ENCODE peak calls at places on chromosome 6, in four cellular contexts. One of them, this sample, is unnamed. For H3K9me3, the result is how much of the 10 kb centered on the place peaks cover.

GRCh38 chr6:136427378-136427717 is 122.9 kb downstream of the MAP7 start:
- DNase-seq in cardiac muscle cell: no peak
- DNase-seq in ovary: no peak
- DNase-seq in fibroblast of lung: no peak
- DNase-seq in this sample: no peak

GRCh38 chr6:135291288-135292116 is 110.4 kb downstream of the MYB start:
- DNase-seq in cardiac muscle cell: no peak
- DNase-seq in ovary: no peak
- DNase-seq in fibroblast of lung: no peak
- DNase-seq in this sample: no peak

GRCh38 chr6:141140905-141141304 is 991.8 kb upstream of the GJE1 start:
- DNase-seq in cardiac muscle cell: no peak
- DNase-seq in ovary: no peak
- DNase-seq in fibroblast of lung: no peak
- DNase-seq in this sample: no peak

GRCh38 chr6:37897321-37897720 is 77.8 kb downstream of the ZFAND3 start:
- DNase-seq in cardiac muscle cell: no peak
- DNase-seq in ovary: no peak
- DNase-seq in fibroblast of lung: peak
- DNase-seq in this sample: no peak

GRCh38 chr6:166592818-166593217 is 6.3 kb upstream of the RAMACL start:
- DNase-seq in cardiac muscle cell: no peak
- DNase-seq in ovary: no peak
- DNase-seq in fibroblast of lung: peak
- DNase-seq in this sample: no peak

GRCh38 chr6:16126056-16126455 is 2.8 kb upstream of the MYLIP start:
- DNase-seq in cardiac muscle cell: no peak
- DNase-seq in ovary: no peak
- DNase-seq in fibroblast of lung: no peak
- DNase-seq in this sample: no peak

GRCh38 chr6:53033764-53034163 is 31.4 kb upstream of the FBXO9 start:
- DNase-seq in cardiac muscle cell: no peak
- DNase-seq in ovary: no peak
- DNase-seq in fibroblast of lung: peak
- DNase-seq in this sample: no peak

GRCh38 chr6:40894962-40895799 is 143.8 kb downstream of the UNC5CL start:
- DNase-seq in cardiac muscle cell: peak
- DNase-seq in ovary: peak
- DNase-seq in fibroblast of lung: peak
- DNase-seq in this sample: peak

GRCh38 chr6:79810153-79810806 is 137.1 kb downstream of the ELOVL4 start:
- DNase-seq in cardiac muscle cell: peak
- DNase-seq in ovary: no peak
- DNase-seq in fibroblast of lung: no peak
- DNase-seq in this sample: no peak

GRCh38 chr6:30626484-30627366 is at the start of gene ATAT1:
- DNase-seq in cardiac muscle cell: peak
- DNase-seq in ovary: peak
- DNase-seq in fibroblast of lung: peak
- DNase-seq in this sample: peak

GRCh38 chr6:155327326-155328073 is 13.2 kb upstream of the TFB1M start:
- DNase-seq in cardiac muscle cell: peak
- DNase-seq in ovary: peak
- DNase-seq in fibroblast of lung: peak
- DNase-seq in this sample: peak

GRCh38 chr6:100300221-100300736 is 164.4 kb downstream of the SIM1 start:
- DNase-seq in cardiac muscle cell: no peak
- DNase-seq in ovary: no peak
- DNase-seq in fibroblast of lung: peak
- DNase-seq in this sample: no peak

GRCh38 chr6:137033828-137034227 is 10.9 kb downstream of the IL20RA start:
- DNase-seq in cardiac muscle cell: no peak
- DNase-seq in ovary: no peak
- DNase-seq in fibroblast of lung: no peak
- DNase-seq in this sample: no peak

GRCh38 chr6:52512199-52512598 is 64.7 kb downstream of the TRAM2 start:
- DNase-seq in cardiac muscle cell: no peak
- DNase-seq in ovary: peak
- DNase-seq in fibroblast of lung: peak
- DNase-seq in this sample: peak

GRCh38 chr6:137224890-137225198 is 5.7 kb upstream of the IFNGR1 start:
- DNase-seq in cardiac muscle cell: no peak
- DNase-seq in ovary: no peak
- DNase-seq in fibroblast of lung: no peak
- DNase-seq in this sample: no peak

GRCh38 chr6:154370545-154370944 is 13.9 kb upstream of the IPCEF1 start:
- DNase-seq in cardiac muscle cell: peak
- DNase-seq in ovary: no peak
- DNase-seq in fibroblast of lung: peak
- DNase-seq in this sample: peak

GRCh38 chr6:3447005-3447404 is 9.8 kb downstream of the SLC22A23 start:
- DNase-seq in cardiac muscle cell: no peak
- DNase-seq in ovary: no peak
- DNase-seq in fibroblast of lung: no peak
- DNase-seq in this sample: no peak

GRCh38 chr6:14254505-14254904 is 136.9 kb downstream of the CD83 start:
- DNase-seq in cardiac muscle cell: no peak
- DNase-seq in ovary: no peak
- DNase-seq in fibroblast of lung: no peak
- DNase-seq in this sample: no peak

GRCh38 chr6:139235666-139236065 is 56.1 kb downstream of the TXLNB start:
- DNase-seq in cardiac muscle cell: no peak
- DNase-seq in ovary: no peak
- DNase-seq in fibroblast of lung: no peak
- DNase-seq in this sample: no peak

GRCh38 chr6:132354517-132355167 is 46.6 kb downstream of the MOXD1 start:
- DNase-seq in cardiac muscle cell: no peak
- DNase-seq in ovary: no peak
- DNase-seq in fibroblast of lung: no peak
- DNase-seq in this sample: no peak

GRCh38 chr6:158377866-158378265 is 65.6 kb downstream of the TULP4 start:
- DNase-seq in cardiac muscle cell: no peak
- DNase-seq in ovary: no peak
- DNase-seq in fibroblast of lung: peak
- DNase-seq in this sample: peak

GRCh38 chr6:148932731-148933130 is 185.9 kb downstream of the UST start:
- DNase-seq in cardiac muscle cell: no peak
- DNase-seq in ovary: no peak
- DNase-seq in fibroblast of lung: no peak
- DNase-seq in this sample: no peak

GRCh38 chr6:22442826-22443225 is 126.5 kb upstream of the HDGFL1 start:
- DNase-seq in cardiac muscle cell: no peak
- DNase-seq in ovary: no peak
- DNase-seq in fibroblast of lung: peak
- DNase-seq in this sample: no peak

GRCh38 chr6:113102761-113103160 is 754.4 kb upstream of the MARCKS start:
- DNase-seq in cardiac muscle cell: no peak
- DNase-seq in ovary: no peak
- DNase-seq in fibroblast of lung: peak
- DNase-seq in this sample: no peak

GRCh38 chr6:33694401-33694931 is 17.0 kb downstream of the UQCC2 start:
- DNase-seq in cardiac muscle cell: peak
- DNase-seq in ovary: peak
- DNase-seq in fibroblast of lung: peak
- DNase-seq in this sample: no peak

GRCh38 chr6:113190170-113190569 is 667.0 kb upstream of the MARCKS start:
- DNase-seq in cardiac muscle cell: no peak
- DNase-seq in ovary: no peak
- DNase-seq in fibroblast of lung: peak
- DNase-seq in this sample: no peak

GRCh38 chr6:45959534-45960195 is 56.0 kb downstream of the CLIC5 start:
- DNase-seq in cardiac muscle cell: peak
- DNase-seq in ovary: no peak
- DNase-seq in fibroblast of lung: peak
- DNase-seq in this sample: no peak

GRCh38 chr6:7617954-7618764 is 28.2 kb downstream of the SNRNP48 start:
- DNase-seq in cardiac muscle cell: no peak
- DNase-seq in ovary: no peak
- DNase-seq in fibroblast of lung: peak
- DNase-seq in this sample: peak

GRCh38 chr6:138440758-138441362 is 36.8 kb downstream of the HEBP2 start:
- DNase-seq in cardiac muscle cell: no peak
- DNase-seq in ovary: no peak
- DNase-seq in fibroblast of lung: no peak
- DNase-seq in this sample: no peak

GRCh38 chr6:99241905-99242534 is 107.5 kb downstream of the FAXC start:
- DNase-seq in cardiac muscle cell: peak
- DNase-seq in ovary: no peak
- DNase-seq in fibroblast of lung: peak
- DNase-seq in this sample: peak

GRCh38 chr6:74892091-74892490 is 313.8 kb downstream of the COL12A1 start:
- DNase-seq in cardiac muscle cell: no peak
- DNase-seq in ovary: no peak
- DNase-seq in fibroblast of lung: peak
- DNase-seq in this sample: no peak

GRCh38 chr6:77038801-77039200 is 424.5 kb downstream of the HTR1B start:
- DNase-seq in cardiac muscle cell: no peak
- DNase-seq in ovary: no peak
- DNase-seq in fibroblast of lung: peak
- DNase-seq in this sample: no peak

GRCh38 chr6:155483858-155484257 is 28.2 kb upstream of the NOX3 start:
- DNase-seq in cardiac muscle cell: no peak
- DNase-seq in ovary: no peak
- DNase-seq in fibroblast of lung: peak
- DNase-seq in this sample: no peak

GRCh38 chr6:82017316-82017715 is 230.2 kb downstream of the IBTK start:
- DNase-seq in cardiac muscle cell: peak
- DNase-seq in ovary: no peak
- DNase-seq in fibroblast of lung: peak
- DNase-seq in this sample: peak

GRCh38 chr6:82015526-82015925 is 232.0 kb downstream of the IBTK start:
- DNase-seq in cardiac muscle cell: no peak
- DNase-seq in ovary: no peak
- DNase-seq in fibroblast of lung: no peak
- DNase-seq in this sample: no peak

GRCh38 chr6:82013561-82014275 is 233.8 kb downstream of the IBTK start:
- DNase-seq in cardiac muscle cell: no peak
- DNase-seq in ovary: no peak
- DNase-seq in fibroblast of lung: peak
- DNase-seq in this sample: peak

GRCh38 chr6:82017773-82018172 is 229.8 kb downstream of the IBTK start:
- DNase-seq in cardiac muscle cell: no peak
- DNase-seq in ovary: no peak
- DNase-seq in fibroblast of lung: no peak
- DNase-seq in this sample: no peak

GRCh38 chr6:82015043-82015442 is 232.5 kb downstream of the IBTK start:
- DNase-seq in cardiac muscle cell: no peak
- DNase-seq in ovary: no peak
- DNase-seq in fibroblast of lung: no peak
- DNase-seq in this sample: no peak
- H3K27ac ChIP-seq in cardiac muscle cell: no peak
- H3K27ac ChIP-seq in ovary: no peak
- H3K27ac ChIP-seq in fibroblast of lung: no peak
- H3K27ac ChIP-seq in this sample: peak

GRCh38 chr6:95094751-95095150 is 482.6 kb upstream of the MANEA start:
- DNase-seq in cardiac muscle cell: no peak
- DNase-seq in ovary: no peak
- DNase-seq in fibroblast of lung: peak
- DNase-seq in this sample: no peak

GRCh38 chr6:95095855-95096254 is 481.5 kb upstream of the MANEA start:
- DNase-seq in cardiac muscle cell: no peak
- DNase-seq in ovary: no peak
- DNase-seq in fibroblast of lung: no peak
- DNase-seq in this sample: no peak

GRCh38 chr6:95093154-95093553 is 484.2 kb upstream of the MANEA start:
- DNase-seq in cardiac muscle cell: no peak
- DNase-seq in ovary: no peak
- DNase-seq in fibroblast of lung: no peak
- DNase-seq in this sample: no peak

GRCh38 chr6:95095271-95095670 is 482.1 kb upstream of the MANEA start:
- DNase-seq in cardiac muscle cell: no peak
- DNase-seq in ovary: no peak
- DNase-seq in fibroblast of lung: peak
- DNase-seq in this sample: no peak

DNA sequence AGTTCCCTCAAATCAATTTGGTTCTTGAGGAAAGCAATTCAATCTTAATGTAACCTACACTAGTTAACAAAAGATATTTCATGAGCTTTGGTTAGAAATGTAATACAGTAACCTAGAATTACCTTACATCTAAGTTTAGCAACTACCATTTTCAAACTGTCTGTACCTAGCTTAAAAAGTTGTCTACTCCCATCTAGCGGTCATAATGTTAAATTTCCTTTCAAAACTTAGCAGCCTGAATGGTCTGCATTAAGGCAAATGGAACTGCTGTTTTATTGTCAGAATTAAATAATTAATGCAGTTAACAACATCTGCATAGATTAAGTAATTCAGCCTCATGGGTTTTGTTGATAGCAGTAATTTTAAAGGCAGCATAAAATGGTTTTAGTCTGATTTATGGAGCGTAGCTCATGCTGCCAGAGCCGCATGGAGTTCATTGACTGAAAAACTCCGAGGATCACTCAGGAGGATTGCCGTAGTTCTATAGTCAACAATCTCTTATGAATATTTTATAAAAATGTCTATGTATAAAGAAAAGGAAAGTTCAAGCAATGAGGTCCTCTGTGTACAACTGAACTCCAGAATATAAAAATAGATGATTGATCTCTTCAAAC is 485.4 kb upstream of the MANEA start:
- DNase-seq in cardiac muscle cell: peak
- DNase-seq in ovary: no peak
- DNase-seq in fibroblast of lung: peak
- DNase-seq in this sample: no peak
- H3K4me3 ChIP-seq in cardiac muscle cell: no peak
- H3K4me3 ChIP-seq in ovary: no peak
- H3K4me3 ChIP-seq in fibroblast of lung: no peak
- H3K4me3 ChIP-seq in this sample: no peak

GRCh38 chr6:107400748-107401147 is 58.6 kb downstream of the PDSS2 start:
- DNase-seq in cardiac muscle cell: no peak
- DNase-seq in ovary: no peak
- DNase-seq in fibroblast of lung: no peak
- DNase-seq in this sample: no peak
- H3K9me3 ChIP-seq in cardiac muscle cell: under half
- H3K9me3 ChIP-seq in ovary: under half
- H3K9me3 ChIP-seq in fibroblast of lung: under half
- H3K9me3 ChIP-seq in this sample: under half

GRCh38 chr6:11650297-11650696 is 112.7 kb downstream of the TMEM170B start:
- DNase-seq in cardiac muscle cell: peak
- DNase-seq in ovary: no peak
- DNase-seq in fibroblast of lung: peak
- DNase-seq in this sample: no peak

GRCh38 chr6:11656486-11656885 is 118.9 kb downstream of the TMEM170B start:
- DNase-seq in cardiac muscle cell: no peak
- DNase-seq in ovary: no peak
- DNase-seq in fibroblast of lung: no peak
- DNase-seq in this sample: no peak

GRCh38 chr6:11654876-11655275 is 117.3 kb downstream of the TMEM170B start:
- DNase-seq in cardiac muscle cell: no peak
- DNase-seq in ovary: no peak
- DNase-seq in fibroblast of lung: peak
- DNase-seq in this sample: no peak

GRCh38 chr6:11650711-11651110 is 113.2 kb downstream of the TMEM170B start:
- DNase-seq in cardiac muscle cell: no peak
- DNase-seq in ovary: no peak
- DNase-seq in fibroblast of lung: no peak
- DNase-seq in this sample: no peak

GRCh38 chr6:11653028-11653583 is 115.6 kb downstream of the TMEM170B start:
- DNase-seq in cardiac muscle cell: peak
- DNase-seq in ovary: peak
- DNase-seq in fibroblast of lung: peak
- DNase-seq in this sample: no peak
- H3K27ac ChIP-seq in cardiac muscle cell: peak
- H3K27ac ChIP-seq in ovary: no peak
- H3K27ac ChIP-seq in fibroblast of lung: peak
- H3K27ac ChIP-seq in this sample: no peak

This sample was measured in testis.